ENCODE peak calls at places on chromosomes 6 and 20, in four cellular contexts. Q is A549, V is HepG2, L is K562. Y is an unnamed sample.

GRCh38 chr20:1484438-1485120 is 6.6 kb downstream of the SIRPB2 start:
- DNase-seq in Q (no peak), L (no peak), V (no peak), Y (no peak)

GRCh38 chr6:75117701-75118100 is 88.2 kb downstream of the COL12A1 start:
- DNase-seq in Q (no peak), V (no peak), L (no peak), Y (peak)

GRCh38 chr6:35973670-35974222 is 50.7 kb downstream of the SLC26A8 start:
- DNase-seq in V (peak), L (peak), Q (no peak), Y (no peak)

GRCh38 chr6:27472182-27472616 is 706 bp downstream of the ZNF184 start:
- DNase-seq in Q (peak), V (peak), L (peak), Y (peak)

GRCh38 chr6:20559924-20560551 is 25.8 kb downstream of the CDKAL1 start:
- DNase-seq in V (no peak), L (no peak), Q (no peak), Y (no peak)

GRCh38 chr6:139523986-139524385 is 149.5 kb upstream of the CITED2 start:
- DNase-seq in Q (no peak), V (no peak), L (no peak), Y (no peak)

GRCh38 chr6:166760288-166760687 is 133.2 kb upstream of the RPS6KA2 start:
- DNase-seq in Q (no peak), L (no peak), V (no peak), Y (no peak)

GRCh38 chr6:136427378-136427717 is 122.9 kb downstream of the MAP7 start:
- DNase-seq in L (no peak), Q (no peak), V (no peak), Y (no peak)

GRCh38 chr20:36268501-36269342 is 32.4 kb downstream of the AAR2 start:
- DNase-seq in Q (no peak), L (no peak), V (no peak), Y (no peak)

GRCh38 chr20:37804584-37805566 is 98.1 kb upstream of the VSTM2L start:
- DNase-seq in L (no peak), V (no peak), Q (no peak), Y (no peak)

GRCh38 chr6:26411751-26412150 is 9.7 kb downstream of the BTN3A1 start:
- DNase-seq in Q (no peak), V (no peak), L (no peak), Y (peak)

GRCh38 chr6:123380257-123380656 is 256.5 kb downstream of the TRDN start:
- DNase-seq in Q (no peak), V (peak), L (peak), Y (no peak)

GRCh38 chr6:3484240-3484639 is 27.4 kb upstream of the SLC22A23 start:
- DNase-seq in L (no peak), Q (no peak), V (no peak), Y (peak)

GRCh38 chr6:123418101-123418500 is 218.6 kb downstream of the TRDN start:
- DNase-seq in V (no peak), Q (no peak), L (no peak), Y (no peak)

GRCh38 chr20:5187122-5187521 is 60.3 kb downstream of the CDS2 start:
- DNase-seq in V (no peak), Q (no peak), L (no peak), Y (no peak)

GRCh38 chr6:112253842-112254816 is at the start of gene LAMA4:
- DNase-seq in V (no peak), Q (peak), L (no peak), Y (peak)

GRCh38 chr6:34324738-34325444 is 67.6 kb downstream of the NUDT3 start:
- DNase-seq in L (peak), V (no peak), Q (no peak), Y (peak)

GRCh38 chr6:4853782-4854511 is 77.7 kb downstream of the CDYL start:
- DNase-seq in Q (peak), L (peak), V (peak), Y (peak)

GRCh38 chr6:101266063-101266462 is 127.4 kb upstream of the GRIK2 start:
- DNase-seq in Q (no peak), L (no peak), V (no peak), Y (no peak)

GRCh38 chr20:63651942-63652191 is 1.4 kb downstream of the STMN3 start:
- DNase-seq in V (no peak), L (peak), Q (no peak), Y (no peak)

GRCh38 chr6:82178084-82178758 is 69.3 kb downstream of the IBTK start:
- DNase-seq in V (peak), Q (no peak), L (no peak), Y (peak)

GRCh38 chr20:19936801-19937583 is 80.2 kb upstream of the NAA20 start:
- DNase-seq in Q (no peak), V (no peak), L (no peak), Y (no peak)

DNA sequence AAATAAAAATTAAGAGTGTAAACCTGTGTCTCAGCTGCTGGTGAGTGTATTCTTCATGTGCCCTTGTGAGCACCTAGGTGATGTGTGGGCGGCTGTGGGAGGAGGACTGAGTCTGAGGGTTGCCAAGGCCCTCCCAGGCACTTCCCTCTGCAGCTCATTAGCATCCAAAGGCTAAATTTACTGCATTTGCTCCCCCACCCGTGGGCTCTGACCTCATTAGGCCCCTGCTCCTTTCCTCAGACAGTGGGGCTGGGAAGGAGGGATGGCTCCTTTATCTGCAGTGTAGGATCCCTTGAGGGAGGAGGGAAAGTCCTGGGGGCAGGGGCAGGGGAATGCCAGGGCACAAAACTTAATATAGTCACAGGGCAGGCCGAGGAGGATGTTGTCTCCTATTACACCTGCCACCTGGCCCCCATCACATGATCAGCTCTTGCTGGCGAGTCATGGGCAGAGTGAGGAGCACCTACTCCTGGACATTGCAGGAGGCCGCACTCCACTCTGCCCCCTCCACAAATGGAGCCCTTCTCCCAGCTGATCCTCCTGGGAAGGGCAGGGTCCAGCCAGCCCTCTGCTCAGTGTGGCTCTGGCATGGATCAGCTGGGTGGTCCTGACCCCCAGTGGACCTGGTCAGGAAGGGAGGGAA is 133.2 kb downstream of the MRPL14 start:
- DNase-seq in Q (no peak), L (no peak), V (no peak), Y (no peak)
- TF ChIP-seq MAZ in Q (no peak), L (no peak), V (no peak), Y (no peak)

GRCh38 chr6:130513770-130514169 is 148.0 kb downstream of the TMEM200A start:
- DNase-seq in L (peak), V (no peak), Q (no peak), Y (peak)
- H3K27ac ChIP-seq in L (no peak), V (no peak), Q (no peak), Y (no peak)

DNA sequence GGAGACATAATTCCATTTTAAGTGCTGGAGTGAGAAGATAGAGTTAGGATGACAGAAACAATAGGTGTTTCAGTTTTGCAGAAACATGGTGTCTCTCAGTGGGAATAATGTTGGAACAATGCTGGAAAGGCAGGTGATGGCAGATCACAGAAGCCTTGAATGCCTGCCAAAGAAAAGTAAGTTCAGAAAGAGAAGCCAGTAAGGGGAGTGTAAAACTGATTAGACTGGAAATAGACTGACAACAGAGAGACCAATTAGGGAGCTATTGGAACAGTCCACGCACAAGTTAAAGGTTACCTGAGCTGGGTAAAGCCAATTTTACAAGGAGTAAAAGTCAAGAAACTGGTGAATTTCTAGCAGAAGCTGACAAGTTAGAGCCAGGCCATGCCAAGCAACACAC is 142.9 kb downstream of the TFAP2A start:
- DNase-seq in Q (no peak), V (no peak), L (no peak), Y (no peak)
- TF ChIP-seq MAFK in Q (no peak), V (no peak), L (no peak), Y (no peak)

GRCh38 chr20:18632196-18632789 is 44.4 kb downstream of the DTD1 start:
- DNase-seq in L (peak), Q (peak), V (peak), Y (peak)

GRCh38 chr20:18625907-18626655 is 38.2 kb downstream of the DTD1 start:
- DNase-seq in Q (no peak), V (no peak), L (no peak), Y (no peak)

GRCh38 chr20:18633411-18633810 is 45.6 kb downstream of the DTD1 start:
- DNase-seq in Q (no peak), V (no peak), L (no peak), Y (no peak)

GRCh38 chr20:18624948-18625347 is 37.1 kb downstream of the DTD1 start:
- DNase-seq in Q (no peak), V (no peak), L (peak), Y (no peak)

DNA sequence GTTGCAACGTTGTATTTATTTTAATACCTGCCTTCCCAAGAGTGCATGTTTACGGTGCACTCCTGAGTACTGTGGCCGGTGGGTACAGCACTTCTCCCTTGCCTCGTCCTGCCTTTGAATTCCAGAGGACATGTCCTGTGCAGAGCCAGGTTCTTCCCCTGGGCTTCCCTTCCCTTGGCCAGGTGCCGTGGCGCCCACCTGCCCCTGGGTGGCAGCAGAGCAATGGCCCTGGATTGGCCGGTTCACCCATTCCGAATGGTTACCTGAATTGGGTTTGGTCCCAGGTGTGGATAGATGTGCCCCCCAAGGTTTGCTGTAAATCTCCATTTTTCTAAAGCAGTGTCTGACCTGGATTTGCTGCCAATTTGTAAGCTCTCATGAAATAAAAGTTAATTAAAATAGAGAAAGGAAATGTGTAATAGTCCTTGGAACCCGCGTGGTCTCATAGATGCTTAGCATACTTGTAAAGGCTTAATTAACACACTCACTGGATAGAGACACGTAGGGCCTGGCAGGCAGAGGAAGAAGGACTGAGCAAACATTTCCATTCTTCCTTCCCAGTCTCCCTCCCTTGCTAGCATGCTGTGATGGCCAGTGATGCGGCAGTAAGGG is 40.6 kb downstream of the DTD1 start:
- DNase-seq in Q (peak), V (peak), L (no peak), Y (no peak)
- TF ChIP-seq MAZ in Q (no peak), V (no peak), L (no peak), Y (no peak)

DNA sequence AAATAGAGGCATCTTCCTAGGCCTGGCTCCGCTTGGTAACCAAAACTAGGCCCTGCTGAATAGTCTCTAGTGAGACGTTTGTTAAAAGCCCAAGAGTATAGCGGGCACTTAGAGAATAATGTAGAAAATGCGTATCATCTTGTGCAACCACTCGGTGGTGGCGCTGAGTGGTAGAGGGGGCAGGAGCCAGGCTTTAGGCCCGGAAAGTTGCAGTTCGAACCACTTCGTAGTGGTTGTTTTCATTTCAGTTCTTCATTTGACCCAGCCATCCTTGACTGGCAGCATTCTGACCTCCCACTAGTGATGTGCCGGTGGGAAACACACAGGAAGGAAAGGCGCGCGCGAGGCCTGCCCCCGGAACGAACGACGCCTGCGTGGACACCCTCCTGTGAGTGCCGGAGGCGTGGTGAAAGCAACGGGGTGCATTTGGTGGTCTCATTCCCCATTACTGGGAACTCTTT is 18.0 kb downstream of the GPX5 start:
- DNase-seq in L (no peak), V (no peak), Q (no peak), Y (no peak)
- H3K27ac ChIP-seq in L (no peak), V (no peak), Q (peak), Y (no peak)

GRCh38 chr6:116265081-116265829 is 11.4 kb upstream of the TSPYL4 start:
- DNase-seq in L (no peak), Q (no peak), V (no peak), Y (peak)

GRCh38 chr6:116268589-116269293 is 11.0 kb downstream of the TSPYL1 start:
- DNase-seq in V (peak), L (peak), Q (peak), Y (peak)

GRCh38 chr6:116263353-116263752 is 9.5 kb upstream of the TSPYL4 start:
- DNase-seq in L (no peak), Q (no peak), V (no peak), Y (no peak)

GRCh38 chr6:116267879-116268588 is 11.7 kb downstream of the TSPYL1 start:
- DNase-seq in L (no peak), V (no peak), Q (no peak), Y (peak)

DNA sequence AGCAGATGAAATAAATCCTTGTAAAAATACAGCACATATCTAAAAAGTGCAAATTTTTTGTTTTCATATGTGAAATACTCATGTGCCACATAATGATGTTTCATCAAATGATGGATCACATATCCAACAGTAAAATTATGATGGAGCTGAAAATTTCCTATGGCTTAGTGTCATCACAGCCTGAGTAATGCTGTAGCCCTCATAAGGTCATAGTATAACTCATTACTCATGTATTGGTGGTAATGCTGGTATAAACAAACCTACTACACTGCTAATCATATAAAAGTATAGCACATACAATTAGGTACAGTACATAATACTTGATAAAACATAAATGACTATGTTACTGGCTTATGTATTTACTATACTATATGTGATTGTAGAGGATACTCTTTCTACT is 12.9 kb downstream of the TSPYL1 start:
- DNase-seq in V (no peak), Q (no peak), L (no peak), Y (no peak)
- TF ChIP-seq MAFK in V (no peak), Q (no peak), L (no peak), Y (no peak)

GRCh38 chr20:25198663-25199363 is 3.3 kb downstream of the ENTPD6 start:
- DNase-seq in L (no peak), V (no peak), Q (no peak), Y (no peak)

GRCh38 chr20:25196701-25197120 is 1.2 kb downstream of the ENTPD6 start:
- DNase-seq in Q (peak), V (no peak), L (no peak), Y (no peak)

GRCh38 chr20:25197173-25197869 is 1.8 kb downstream of the ENTPD6 start:
- DNase-seq in L (peak), V (no peak), Q (no peak), Y (no peak)

GRCh38 chr20:25197870-25198190 is 2.3 kb downstream of the ENTPD6 start:
- DNase-seq in L (no peak), Q (no peak), V (no peak), Y (no peak)

GRCh38 chr20:25199473-25200265 is 4.2 kb downstream of the ENTPD6 start:
- DNase-seq in V (no peak), Q (no peak), L (no peak), Y (no peak)
- TF ChIP-seq MAZ in V (no peak), Q (no peak), L (no peak), Y (no peak)